ENCODE peak calls at places on chromosomes 13 and 19, in five cellular contexts. T is HepG2, Q is K562, Y is SK-N-SH, O is HCT116. R is an unnamed sample.
A peak's percentile ranks its signal among the peaks of the same experiment; 100 is the strongest.

GRCh38 chr13:76813874-76814273 is 72.3 kb downstream of the KCTD12 start:
- DNase-seq in T (peak; percentile 15), Q (no peak), Y (no peak), O (no peak), R (no peak)

GRCh38 chr13:99505814-99506269 is 4.6 kb downstream of the TM9SF2 start:
- DNase-seq in T (no peak), Q (no peak), Y (peak; percentile 20), O (no peak), R (no peak)

GRCh38 chr13:33026489-33027152 is 10.4 kb downstream of the KL start:
- DNase-seq in T (no peak), Q (no peak), Y (no peak), O (no peak), R (no peak)

GRCh38 chr19:3178973-3179738 is 587 bp downstream of the S1PR4 start:
- DNase-seq in T (no peak), Q (no peak), Y (no peak), O (no peak), R (no peak)

GRCh38 chr13:32025730-32026129 is 5.8 kb upstream of the FRY start:
- DNase-seq in T (no peak), Q (no peak), Y (no peak), O (no peak), R (no peak)

GRCh38 chr13:42626461-42626860 is 52.5 kb downstream of the TNFSF11 start:
- DNase-seq in T (no peak), Q (no peak), Y (no peak), O (no peak), R (no peak)

GRCh38 chr13:63517376-63517775 is 2101.7 kb upstream of the PCDH20 start:
- DNase-seq in T (no peak), Q (no peak), Y (no peak), O (no peak), R (no peak)

GRCh38 chr19:18046066-18046718 is 38.2 kb downstream of the ARRDC2 start:
- DNase-seq in T (peak; percentile 31), Q (peak; percentile 54), Y (no peak), O (peak; percentile 37), R (no peak)

GRCh38 chr13:21668665-21669599 is 1.9 kb upstream of the FGF9 start:
- DNase-seq in T (no peak), Q (no peak), Y (peak; percentile 27), O (no peak), R (no peak)

GRCh38 chr13:22883262-22883840 is 297.4 kb upstream of the SGCG start:
- DNase-seq in T (no peak), Q (no peak), Y (no peak), O (no peak), R (no peak)
- TF ChIP-seq SIN3A in T (no peak), Q (no peak), Y (no peak), O (no peak), R (no peak)

GRCh38 chr13:28059214-28059613 is 41.2 kb downstream of the FLT3 start:
- DNase-seq in T (peak; percentile 48), Q (peak; percentile 54), Y (peak; percentile 7), O (peak; percentile 43), R (no peak)
- TF ChIP-seq SIN3A in T (no peak), Q (no peak), Y (no peak), O (no peak), R (no peak)

GRCh38 chr19:40906512-40906911 is 24.5 kb upstream of the CYP2A7 start:
- DNase-seq in T (no peak), Q (no peak), Y (no peak), O (no peak), R (no peak)

GRCh38 chr19:40908981-40909380 is 26.9 kb upstream of the CYP2A7 start:
- DNase-seq in T (no peak), Q (no peak), Y (no peak), O (no peak), R (no peak)

GRCh38 chr19:40907968-40908735 is 26.1 kb upstream of the CYP2A7 start:
- DNase-seq in T (no peak), Q (peak; percentile 59), Y (no peak), O (no peak), R (no peak)
- TF ChIP-seq SIN3A in T (no peak), Q (no peak), Y (no peak), O (no peak), R (no peak)

GRCh38 chr19:49362048-49362925 is at the start of gene TEAD2:
- DNase-seq in T (peak; percentile 32), Q (peak; percentile 64), Y (peak; percentile 69), O (no peak), R (no peak)
- TF ChIP-seq SIN3A in T (no peak), Q (no peak), Y (no peak), O (no peak), R (no peak)

R was measured in Panc1.